ENCODE peak calls at places on chromosomes 16 and 17, in five cellular contexts. L, A, H, T and I are unnamed samples.

GRCh38 chr16:78925071-78925714 is 675.3 kb downstream of the MAF start:
- DNase-seq in L (no peak), A (no peak), H (no peak), T (no peak), I (peak)

GRCh38 chr16:81466351-81466960 is 21.8 kb downstream of the CMIP start:
- DNase-seq in L (no peak), A (no peak), H (no peak), T (no peak), I (no peak)

GRCh38 chr16:3030128-3030871 is 6.4 kb downstream of the BICDL2 start:
- DNase-seq in L (no peak), A (no peak), H (no peak), T (no peak), I (no peak)

GRCh38 chr16:49854227-49855203 is 1.4 kb downstream of the ZNF423 start:
- DNase-seq in L (peak), A (peak), H (no peak), T (no peak), I (no peak)

GRCh38 chr16:57622361-57623250 is 5.8 kb upstream of the ADGRG1 start:
- DNase-seq in L (no peak), A (no peak), H (no peak), T (no peak), I (no peak)

GRCh38 chr16:19746561-19746960 is 28.5 kb downstream of the IQCK start:
- DNase-seq in L (no peak), A (no peak), H (no peak), T (peak), I (no peak)

GRCh38 chr17:18937981-18938691 is 13.8 kb upstream of the SLC5A10 start:
- DNase-seq in L (no peak), A (no peak), H (no peak), T (no peak), I (no peak)

GRCh38 chr17:59783221-59784016 is 76.0 kb downstream of the VMP1 start:
- DNase-seq in L (no peak), A (peak), H (peak), T (peak), I (no peak)

GRCh38 chr16:72961115-72961832 is 86.7 kb downstream of the ZFHX3 start:
- DNase-seq in L (no peak), A (peak), H (no peak), T (no peak), I (no peak)

GRCh38 chr16:81940781-81941560 is 70.3 kb downstream of the SDR42E1 start:
- DNase-seq in L (no peak), A (peak), H (peak), T (peak), I (no peak)

GRCh38 chr17:9728564-9728963 is 62.8 kb downstream of the DHRS7C start:
- DNase-seq in L (no peak), A (no peak), H (no peak), T (no peak), I (no peak)

GRCh38 chr16:89860747-89861304 is 12.6 kb upstream of the TCF25 start:
- DNase-seq in L (peak), A (peak), H (peak), T (peak), I (peak)

GRCh38 chr17:47875011-47875471 is 21.0 kb upstream of the SP2 start:
- DNase-seq in L (no peak), A (no peak), H (peak), T (peak), I (no peak)

GRCh38 chr16:66919569-66920472 is 1.1 kb upstream of the CDH16 start:
- DNase-seq in L (no peak), A (no peak), H (no peak), T (no peak), I (no peak)

GRCh38 chr17:28612936-28613872 is 781 bp downstream of the RSKR start:
- DNase-seq in L (peak), A (peak), H (peak), T (peak), I (peak)

GRCh38 chr16:86663691-86664517 is 85.6 kb downstream of the FOXL1 start:
- DNase-seq in L (no peak), A (no peak), H (peak), T (peak), I (no peak)

GRCh38 chr17:16255481-16255901 is 38.5 kb downstream of the PIGL start:
- DNase-seq in L (no peak), A (peak), H (no peak), T (peak), I (peak)

GRCh38 chr17:55496094-55496881 is 15.0 kb downstream of the SMIM36 start:
- DNase-seq in L (no peak), A (peak), H (peak), T (peak), I (peak)

GRCh38 chr16:30395155-30395991 is at the start of gene ZNF48:
- DNase-seq in L (peak), A (peak), H (peak), T (peak), I (peak)

GRCh38 chr17:38919316-38920078 is 5.9 kb upstream of the LASP1NB start:
- DNase-seq in L (no peak), A (no peak), H (no peak), T (no peak), I (no peak)

GRCh38 chr17:44536090-44536960 is 21.0 kb upstream of the FZD2 start:
- DNase-seq in L (no peak), A (no peak), H (peak), T (peak), I (no peak)

GRCh38 chr17:79482719-79483118 is 128.1 kb downstream of the RBFOX3 start:
- DNase-seq in L (no peak), A (no peak), H (no peak), T (no peak), I (no peak)

GRCh38 chr17:60277258-60277657 is 114.7 kb downstream of the USP32 start:
- DNase-seq in L (no peak), A (no peak), H (no peak), T (no peak), I (no peak)

GRCh38 chr16:86881118-86881510 is 302.8 kb downstream of the FOXL1 start:
- DNase-seq in L (no peak), A (no peak), H (no peak), T (peak), I (no peak)

GRCh38 chr16:51624083-51624775 is 473.2 kb upstream of the SALL1 start:
- DNase-seq in L (no peak), A (peak), H (peak), T (peak), I (no peak)

GRCh38 chr16:70685061-70685937 is 554 bp downstream of the MTSS2 start:
- DNase-seq in L (no peak), A (no peak), H (no peak), T (no peak), I (no peak)

GRCh38 chr16:583815-584591 is 5.9 kb upstream of the RAB40C start:
- DNase-seq in L (no peak), A (no peak), H (no peak), T (no peak), I (no peak)

GRCh38 chr16:77443834-77444460 is 9.1 kb upstream of the ADAMTS18 start:
- DNase-seq in L (no peak), A (no peak), H (no peak), T (no peak), I (no peak)

GRCh38 chr16:6957676-6958075 is 375.0 kb upstream of the RBFOX1 start:
- DNase-seq in L (no peak), A (no peak), H (no peak), T (peak), I (no peak)

GRCh38 chr17:64002658-64003525 is 4.7 kb downstream of the PRR29 start:
- DNase-seq in L (no peak), A (no peak), H (no peak), T (no peak), I (no peak)

GRCh38 chr16:88978608-88979346 is 1.8 kb upstream of the CBFA2T3 start:
- DNase-seq in L (no peak), A (no peak), H (no peak), T (no peak), I (no peak)

GRCh38 chr16:85586360-85587145 is 26.6 kb upstream of the GSE1 start:
- DNase-seq in L (no peak), A (peak), H (no peak), T (no peak), I (peak)

GRCh38 chr16:66617010-66617434 is 12.5 kb downstream of the CMTM3 start:
- DNase-seq in L (no peak), A (no peak), H (no peak), T (no peak), I (no peak)

GRCh38 chr17:37483311-37484039 is 6.2 kb upstream of the DUSP14 start:
- DNase-seq in L (no peak), A (peak), H (peak), T (peak), I (peak)

GRCh38 chr17:72962099-72962498 is 130.4 kb downstream of the SLC39A11 start:
- DNase-seq in L (no peak), A (no peak), H (no peak), T (no peak), I (no peak)